ENCODE peak calls at places on chromosome 5, in four cellular contexts. Y is pancreas, B is NCI-H2029, W is fibroblast of lung. O is an unnamed sample.
A peak's percentile ranks its signal among the peaks of the same experiment; 100 is the strongest.

GRCh38 chr5:79330071-79330470 is 94.1 kb downstream of the JMY start:
- DNase-seq in Y (no peak), B (no peak), W (no peak), O (no peak)

GRCh38 chr5:74655206-74655605 is 14.7 kb upstream of the ENC1 start:
- DNase-seq in B (no peak), W (no peak), Y (no peak), O (no peak)

GRCh38 chr5:53239301-53239990 is 129.9 kb upstream of the MOCS2 start:
- DNase-seq in W (peak; percentile 35), B (no peak), Y (no peak), O (no peak)

GRCh38 chr5:135243194-135244191 is 155.5 kb downstream of the MACROH2A1 start:
- DNase-seq in Y (no peak), B (no peak), W (no peak), O (no peak)

GRCh38 chr5:51960617-51961115 is 577.4 kb downstream of the ISL1 start:
- DNase-seq in B (peak; percentile 2), W (no peak), Y (no peak), O (no peak)

GRCh38 chr5:154084255-154084654 is 45.5 kb downstream of the MFAP3 start:
- DNase-seq in Y (no peak), W (no peak), B (no peak), O (no peak)

GRCh38 chr5:66407739-66408138 is 188.5 kb upstream of the MAST4 start:
- DNase-seq in Y (no peak), W (no peak), B (no peak), O (no peak)

GRCh38 chr5:146042628-146043279 is 62.6 kb downstream of the PLAC8L1 start:
- DNase-seq in W (peak; percentile 90), B (no peak), Y (no peak), O (peak; percentile 66)

GRCh38 chr5:84403773-84404172 is 19.1 kb upstream of the EDIL3 start:
- DNase-seq in Y (no peak), W (peak; percentile 99), B (no peak), O (peak; percentile 93)

GRCh38 chr5:52504584-52505240 is 283.0 kb upstream of the ITGA1 start:
- DNase-seq in W (no peak), B (no peak), Y (no peak), O (no peak)

GRCh38 chr5:96017951-96018350 is 56.3 kb upstream of the ELL2 start:
- DNase-seq in B (no peak), Y (no peak), W (peak; percentile 87), O (peak; percentile 91)

GRCh38 chr5:53479045-53479655 is 1.3 kb upstream of the FST start:
- DNase-seq in B (no peak), W (no peak), Y (no peak), O (no peak)

GRCh38 chr5:157215143-157215825 is 34.6 kb downstream of the ITK start:
- DNase-seq in W (no peak), B (no peak), Y (no peak), O (no peak)

GRCh38 chr5:73605223-73606087 is 20.5 kb upstream of the ARHGEF28 start:
- DNase-seq in W (peak; percentile 54), B (no peak), Y (no peak), O (peak; percentile 23)

GRCh38 chr5:34621280-34622045 is 34.7 kb upstream of the RAI14 start:
- DNase-seq in Y (no peak), B (no peak), W (peak; percentile 73), O (no peak)

GRCh38 chr5:14420136-14420808 is 161.3 kb upstream of the OTULINL start:
- DNase-seq in W (peak; percentile 84), B (no peak), Y (no peak), O (peak; percentile 32)

GRCh38 chr5:135834639-135835529 is at the start of gene SLC25A48:
- DNase-seq in B (peak; percentile 32), W (peak; percentile 39), Y (peak; percentile 71), O (no peak)

GRCh38 chr5:53944981-53945380 is 365.4 kb downstream of the ARL15 start:
- DNase-seq in B (no peak), Y (no peak), W (peak; percentile 53), O (peak; percentile 40)

GRCh38 chr5:115895821-115896220 is 54.1 kb downstream of the AP3S1 start:
- DNase-seq in B (no peak), W (peak; percentile 57), Y (no peak), O (peak; percentile 66)

O was measured in HCEC 1CT.